ENCODE peak calls at places on chromosomes 2 and 18, in four cellular contexts. M, L, U and T are unnamed samples.

GRCh38 chr2:161136194-161136593 is 24.0 kb upstream of the TANK start:
- DNase-seq in U (no peak), M (no peak), L (no peak), T (peak; percentile 17)

GRCh38 chr2:164784376-164784775 is 57.2 kb downstream of the COBLL1 start:
- DNase-seq in U (no peak), L (peak; percentile 71), M (no peak), T (no peak)

GRCh38 chr2:202327887-202328286 is 48.2 kb upstream of the BMPR2 start:
- DNase-seq in L (peak; percentile 29), M (no peak), U (no peak), T (no peak)

GRCh38 chr2:117949800-117950199 is 64.1 kb downstream of the CCDC93 start:
- DNase-seq in U (no peak), M (no peak), L (peak; percentile 22), T (no peak)

GRCh38 chr18:2964349-2965010 is 48.5 kb downstream of the LPIN2 start:
- DNase-seq in M (no peak), L (no peak), U (no peak), T (no peak)

GRCh38 chr2:120754067-120754960 is 18.6 kb downstream of the GLI2 start:
- DNase-seq in M (no peak), L (no peak), U (no peak), T (no peak)

GRCh38 chr2:26849056-26850001 is 1.4 kb downstream of the DPYSL5 start:
- DNase-seq in U (peak; percentile 22), L (peak; percentile 88), M (peak; percentile 13), T (no peak)

GRCh38 chr2:109410021-109410815 is 203.5 kb downstream of the SEPTIN10 start:
- DNase-seq in U (no peak), L (peak; percentile 85), M (no peak), T (no peak)

GRCh38 chr2:136809987-136810386 is 44.6 kb downstream of the THSD7B start:
- DNase-seq in M (no peak), U (no peak), L (no peak), T (no peak)

GRCh38 chr2:127012868-127013267 is 94.1 kb downstream of the BIN1 start:
- DNase-seq in M (no peak), L (no peak), U (no peak), T (no peak)

GRCh38 chr2:84486436-84487115 is 27.5 kb upstream of the SUCLG1 start:
- DNase-seq in L (no peak), U (no peak), M (no peak), T (no peak)

GRCh38 chr18:50072146-50072545 is 122.8 kb downstream of the MYO5B start:
- DNase-seq in L (no peak), U (no peak), M (no peak), T (no peak)

GRCh38 chr2:127597984-127598380 is 48.0 kb upstream of the GPR17 start:
- DNase-seq in L (no peak), U (no peak), M (no peak), T (no peak)

GRCh38 chr2:109348190-109348589 is 219.2 kb downstream of the SH3RF3 start:
- DNase-seq in L (no peak), M (no peak), U (no peak), T (no peak)

GRCh38 chr18:63979409-63979908 is 9.6 kb downstream of the SERPINB8 start:
- DNase-seq in L (peak; percentile 75), U (peak; percentile 29), M (peak; percentile 35), T (peak; percentile 36)

GRCh38 chr2:188000189-188000588 is 291.5 kb upstream of the GULP1 start:
- DNase-seq in L (no peak), U (no peak), M (no peak), T (no peak)

GRCh38 chr2:72137498-72138010 is 10.1 kb downstream of the CYP26B1 start:
- DNase-seq in M (peak; percentile 78), L (peak; percentile 73), U (peak; percentile 63), T (peak; percentile 64)

GRCh38 chr2:97740590-97741182 is 27.3 kb downstream of the ZAP70 start:
- DNase-seq in M (peak; percentile 68), L (peak; percentile 71), U (peak; percentile 44), T (peak; percentile 80)

GRCh38 chr2:230691005-230691647 is 21.5 kb upstream of the CAB39 start:
- DNase-seq in L (no peak), M (no peak), U (no peak), T (no peak)